ENCODE peak calls at places on chromosome 2, in six cellular contexts. Q is neuronal stem cell, W is H1, N is mesenchymal stem cell, K is H9, A is IMR-90. H is an unnamed sample.
A peak's percentile ranks its signal among the peaks of the same experiment; 100 is the strongest.

GRCh38 chr2:117607202-117607601 is 207.3 kb upstream of the DDX18 start:
- DNase-seq in Q (no peak), W (no peak), N (no peak), K (no peak), A (no peak), H (no peak)

GRCh38 chr2:101012706-101013181 is 10.7 kb downstream of the RPL31 start:
- DNase-seq in Q (peak; percentile 52), W (no peak), N (peak; percentile 52), K (no peak), A (peak; percentile 45), H (peak; percentile 85)

GRCh38 chr2:149739880-149740265 is 152.3 kb upstream of the MMADHC start:
- DNase-seq in Q (no peak), W (no peak), N (no peak), K (no peak), A (no peak), H (no peak)

GRCh38 chr2:205747827-205748386 is 65.6 kb downstream of the NRP2 start:
- DNase-seq in Q (no peak), W (no peak), N (no peak), K (no peak), A (no peak), H (no peak)

GRCh38 chr2:171965238-171965637 is 34.5 kb upstream of the METAP1D start:
- DNase-seq in Q (no peak), W (no peak), N (no peak), K (no peak), A (no peak), H (no peak)

GRCh38 chr2:128783896-128784295 is 465.2 kb upstream of the HS6ST1 start:
- DNase-seq in Q (no peak), W (no peak), N (no peak), K (peak; percentile 10), A (no peak), H (no peak)

GRCh38 chr2:207801259-207801658 is 31.6 kb upstream of the FZD5 start:
- DNase-seq in Q (no peak), W (no peak), N (no peak), K (no peak), A (no peak), H (peak; percentile 54)

GRCh38 chr2:239594772-239595608 is 194.2 kb upstream of the HDAC4 start:
- DNase-seq in Q (no peak), W (no peak), N (no peak), K (peak; percentile 13), A (no peak), H (peak; percentile 55)

GRCh38 chr2:117835990-117836760 is 21.7 kb downstream of the DDX18 start:
- DNase-seq in Q (peak; percentile 58), W (no peak), N (peak; percentile 76), K (peak; percentile 88), A (peak; percentile 76), H (peak; percentile 30)

GRCh38 chr2:151363709-151364108 is 6.3 kb downstream of the TNFAIP6 start:
- DNase-seq in Q (no peak), W (no peak), N (no peak), K (no peak), A (no peak), H (peak; percentile 27)

GRCh38 chr2:120763931-120764330 is 28.3 kb downstream of the GLI2 start:
- DNase-seq in Q (no peak), W (no peak), N (no peak), K (peak; percentile 23), A (no peak), H (no peak)

GRCh38 chr2:241842620-241843211 is 16.0 kb downstream of the PDCD1 start:
- DNase-seq in Q (no peak), W (no peak), N (peak; percentile 26), K (peak; percentile 32), A (no peak), H (peak; percentile 42)

GRCh38 chr2:15042824-15043223 is 410.3 kb downstream of the LRATD1 start:
- DNase-seq in Q (no peak), W (no peak), N (peak; percentile 19), K (no peak), A (peak; percentile 98), H (no peak)

GRCh38 chr2:42513252-42513918 is 19.6 kb upstream of the KCNG3 start:
- DNase-seq in Q (no peak), W (no peak), N (peak; percentile 68), K (peak; percentile 72), A (peak; percentile 43), H (peak; percentile 43)

GRCh38 chr2:239263231-239263936 is 137.4 kb downstream of the HDAC4 start:
- DNase-seq in Q (no peak), W (no peak), N (no peak), K (peak; percentile 22), A (no peak), H (no peak)

GRCh38 chr2:66869076-66869475 is 434.2 kb downstream of the MEIS1 start:
- DNase-seq in Q (no peak), W (no peak), N (peak; percentile 93), K (no peak), A (peak; percentile 96), H (no peak)

GRCh38 chr2:175621847-175622246 is 380.2 kb downstream of the LNPK start:
- DNase-seq in Q (no peak), W (no peak), N (no peak), K (no peak), A (no peak), H (no peak)

GRCh38 chr2:138369856-138370255 is 131.7 kb upstream of the SPOPL start:
- DNase-seq in Q (no peak), W (no peak), N (no peak), K (no peak), A (no peak), H (no peak)

GRCh38 chr2:176774768-176775453 is 437.7 kb upstream of the HNRNPA3 start:
- DNase-seq in Q (no peak), W (no peak), N (no peak), K (no peak), A (no peak), H (no peak)

GRCh38 chr2:50196775-50197482 is 835.0 kb downstream of the NRXN1 start:
- DNase-seq in Q (no peak), W (no peak), N (no peak), K (no peak), A (no peak), H (no peak)

GRCh38 chr2:224449212-224450147 is 47.6 kb upstream of the FAM124B start:
- DNase-seq in Q (no peak), W (no peak), N (peak; percentile 34), K (no peak), A (no peak), H (no peak)

GRCh38 chr2:20232837-20233207 is 7.9 kb upstream of the SDC1 start:
- DNase-seq in Q (no peak), W (no peak), N (no peak), K (no peak), A (no peak), H (peak; percentile 98)

GRCh38 chr2:234865040-234865439 is 86.8 kb upstream of the SH3BP4 start:
- DNase-seq in Q (no peak), W (no peak), N (no peak), K (no peak), A (no peak), H (no peak)

DNA sequence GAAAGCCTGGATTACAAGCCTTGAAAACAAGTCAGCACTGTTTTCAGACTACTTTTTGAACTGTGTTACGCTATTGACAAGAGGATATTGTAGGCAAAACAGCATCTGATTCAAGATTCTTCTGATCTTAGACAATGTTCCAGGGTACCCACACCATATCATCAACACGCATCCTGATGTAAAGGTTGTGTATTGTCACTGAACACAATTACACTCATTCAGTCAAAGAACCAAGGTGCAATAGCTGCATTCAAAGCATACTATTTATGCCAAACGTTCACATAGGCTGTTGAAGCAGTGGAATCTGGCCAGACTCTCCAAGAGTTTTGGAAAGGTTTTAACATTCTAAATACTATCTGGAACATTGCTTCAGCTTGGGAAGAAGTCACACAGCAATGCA is 47.9 kb upstream of the MSH6 start:
- DNase-seq in Q (no peak), W (no peak), N (no peak), K (no peak), A (no peak), H (peak; percentile 76)
- H3K9ac ChIP-seq in Q (no peak overlapping the region), W (no peak overlapping the region), N (no peak overlapping the region), K (no peak overlapping the region), A (no peak overlapping the region), H (no peak overlapping the region)

DNA sequence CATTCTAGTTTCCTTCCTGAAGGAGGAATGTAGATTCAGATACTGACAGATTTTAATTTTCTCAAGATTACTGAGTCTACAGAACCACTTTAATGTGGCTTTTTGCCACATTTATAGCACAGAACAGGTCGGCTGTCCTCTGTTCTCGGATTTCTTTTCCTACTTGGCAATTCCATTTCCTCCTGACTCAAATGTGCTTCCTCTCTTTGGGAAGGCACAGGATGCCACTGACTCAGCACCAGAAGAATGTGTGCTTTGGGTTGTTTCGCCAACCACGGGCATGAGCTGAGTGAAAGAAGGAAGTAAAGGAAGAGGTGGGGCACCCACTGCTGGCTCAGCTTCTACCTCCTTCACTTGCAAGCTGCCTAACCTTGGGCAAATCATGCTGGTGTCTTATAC is 970.6 kb upstream of the ACVR2A start:
- DNase-seq in Q (no peak), W (no peak), N (peak; percentile 27), K (no peak), A (no peak), H (no peak)
- H2AFZ ChIP-seq in Q (peak overlapping the region; percentile 1), W (peak overlapping the region; percentile 13), N (peak overlapping the region; percentile 66), K (no peak overlapping the region), A (no peak overlapping the region), H (no peak overlapping the region)

DNA sequence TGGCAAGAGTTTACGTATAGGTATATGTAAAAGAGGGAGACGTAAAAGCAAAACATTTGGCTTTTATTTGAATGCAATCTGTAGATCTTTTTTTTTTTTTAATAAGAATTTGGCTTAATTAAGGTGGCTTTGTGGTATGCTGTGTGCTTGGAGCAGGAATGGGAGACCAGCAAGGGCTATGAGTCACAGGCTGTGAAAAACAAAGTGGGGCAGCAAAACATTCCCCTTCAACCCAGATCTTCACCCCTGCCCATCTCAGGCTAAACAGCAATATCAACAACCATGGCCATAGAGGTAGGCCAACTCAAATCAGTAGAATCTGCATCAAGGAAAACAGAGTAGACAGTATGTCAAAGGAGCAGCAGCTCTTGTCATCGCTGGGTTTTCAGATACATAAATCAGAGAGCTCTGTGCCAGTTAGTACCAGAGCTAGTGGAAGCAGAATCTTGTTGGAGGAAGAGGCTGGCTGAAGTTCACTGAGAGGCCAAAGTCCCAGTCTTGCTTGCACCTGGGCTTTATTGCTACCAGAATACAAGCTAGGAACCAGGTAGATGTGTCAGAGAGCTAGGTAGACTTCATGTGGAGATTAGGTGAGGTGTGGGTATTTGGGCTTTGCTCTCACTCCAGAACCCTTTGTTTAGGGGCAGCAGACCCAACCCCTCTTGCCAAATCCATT is 191.5 kb upstream of the FANCL start:
- DNase-seq in Q (no peak), W (no peak), N (no peak), K (no peak), A (no peak), H (no peak)
- H2AK5ac ChIP-seq in Q (no peak overlapping the region), W (no peak overlapping the region), N (no peak overlapping the region), K (no peak overlapping the region), A (no peak overlapping the region), H (no peak overlapping the region)

GRCh38 chr2:203915256-203915655 is 21.3 kb upstream of the ICOS start:
- DNase-seq in Q (no peak), W (no peak), N (no peak), K (no peak), A (no peak), H (no peak)

GRCh38 chr2:203916756-203917155 is 19.8 kb upstream of the ICOS start:
- DNase-seq in Q (no peak), W (no peak), N (no peak), K (no peak), A (no peak), H (no peak)

GRCh38 chr2:203913947-203914346 is 22.6 kb upstream of the ICOS start:
- DNase-seq in Q (no peak), W (no peak), N (no peak), K (peak; percentile 39), A (no peak), H (no peak)

GRCh38 chr2:203918264-203918663 is 18.3 kb upstream of the ICOS start:
- DNase-seq in Q (no peak), W (no peak), N (no peak), K (peak; percentile 35), A (no peak), H (no peak)

GRCh38 chr2:203914546-203915169 is 21.9 kb upstream of the ICOS start:
- DNase-seq in Q (no peak), W (no peak), N (no peak), K (no peak), A (no peak), H (no peak)
- H3K9ac ChIP-seq in Q (no peak overlapping the region), W (no peak overlapping the region), N (peak overlapping the region; percentile 85), K (no peak overlapping the region), A (no peak overlapping the region), H (no peak overlapping the region)